ENCODE peak calls at places on chromosomes 4 and X, in five cellular contexts. C is lower leg skin, N is HCT116, Q is AG10803, K is progenitor cell of endocrine pancreas. B is an unnamed sample.

GRCh38 chr4:69377562-69377961 is 97.3 kb downstream of the UGT2B28 start:
- DNase-seq in C (no peak), N (no peak), Q (no peak), K (no peak), B (no peak)

GRCh38 chr4:67746797-67747495 is 7.2 kb downstream of the GNRHR start:
- DNase-seq in C (no peak), N (peak), Q (peak), K (no peak), B (no peak)

GRCh38 chr4:74237425-74237966 is 70.8 kb upstream of the EPGN start:
- DNase-seq in C (no peak), N (no peak), Q (no peak), K (no peak), B (no peak)

GRCh38 chrX:11908371-11908770 is 150.3 kb downstream of the MSL3 start:
- DNase-seq in C (no peak), N (no peak), Q (no peak), K (no peak), B (no peak)

GRCh38 chrX:123959281-123960063 is 2.0 kb upstream of the STAG2 start:
- DNase-seq in C (peak), N (no peak), Q (peak), K (no peak), B (no peak)

GRCh38 chr4:31204895-31205294 is 484.7 kb downstream of the PCDH7 start:
- DNase-seq in C (no peak), N (no peak), Q (no peak), K (no peak), B (no peak)

GRCh38 chrX:103153661-103154060 is 60.7 kb upstream of the NXF3 start:
- DNase-seq in C (no peak), N (no peak), Q (no peak), K (no peak), B (no peak)

GRCh38 chr4:13541720-13542576 is 2.4 kb downstream of the NKX3-2 start:
- DNase-seq in C (no peak), N (no peak), Q (no peak), K (peak), B (no peak)

GRCh38 chrX:100819534-100819836 is 706 bp upstream of the CSTF2 start:
- DNase-seq in C (no peak), N (no peak), Q (no peak), K (no peak), B (no peak)

GRCh38 chr4:161522031-161522430 is 641.8 kb downstream of the FSTL5 start:
- DNase-seq in C (no peak), N (no peak), Q (no peak), K (no peak), B (no peak)

GRCh38 chr4:183507928-183508327 is 3.1 kb downstream of the ING2 start:
- DNase-seq in C (no peak), N (no peak), Q (no peak), K (no peak), B (no peak)

GRCh38 chrX:46433892-46434291 is 111.3 kb downstream of the ZNF674 start:
- DNase-seq in C (peak), N (no peak), Q (peak), K (no peak), B (no peak)

GRCh38 chr4:2427383-2428334 is 8.9 kb downstream of the CFAP99 start:
- DNase-seq in C (no peak), N (no peak), Q (no peak), K (no peak), B (no peak)

GRCh38 chr4:185880571-185880970 is 68.6 kb upstream of the SORBS2 start:
- DNase-seq in C (no peak), N (no peak), Q (no peak), K (no peak), B (no peak)

GRCh38 chrX:38151426-38151825 is 69.2 kb downstream of the SRPX start:
- DNase-seq in C (no peak), N (no peak), Q (peak), K (no peak), B (no peak)

GRCh38 chr4:113411496-113411938 is 350.0 kb downstream of the CAMK2D start:
- DNase-seq in C (no peak), N (no peak), Q (peak), K (no peak), B (no peak)

GRCh38 chr4:152972821-152973613 is 36.9 kb downstream of the FHDC1 start:
- DNase-seq in C (peak), N (no peak), Q (peak), K (no peak), B (no peak)

GRCh38 chrX:154793084-154793483 is 12.2 kb downstream of the MPP1 start:
- DNase-seq in C (no peak), N (no peak), Q (no peak), K (no peak), B (no peak)

GRCh38 chr4:54954656-54955388 is 170.6 kb downstream of the KDR start:
- DNase-seq in C (no peak), N (no peak), Q (no peak), K (no peak), B (no peak)

GRCh38 chr4:54961357-54961975 is 163.9 kb downstream of the KDR start:
- DNase-seq in C (no peak), N (peak), Q (peak), K (no peak), B (no peak)

GRCh38 chr4:54958236-54958635 is 167.2 kb downstream of the KDR start:
- DNase-seq in C (no peak), N (no peak), Q (peak), K (no peak), B (no peak)

GRCh38 chr4:54959656-54960055 is 165.7 kb downstream of the KDR start:
- DNase-seq in C (no peak), N (no peak), Q (peak), K (no peak), B (no peak)
- TF ChIP-seq CTCF in C (no peak), N (no peak), Q (no peak), K (no peak), B (no peak)

DNA sequence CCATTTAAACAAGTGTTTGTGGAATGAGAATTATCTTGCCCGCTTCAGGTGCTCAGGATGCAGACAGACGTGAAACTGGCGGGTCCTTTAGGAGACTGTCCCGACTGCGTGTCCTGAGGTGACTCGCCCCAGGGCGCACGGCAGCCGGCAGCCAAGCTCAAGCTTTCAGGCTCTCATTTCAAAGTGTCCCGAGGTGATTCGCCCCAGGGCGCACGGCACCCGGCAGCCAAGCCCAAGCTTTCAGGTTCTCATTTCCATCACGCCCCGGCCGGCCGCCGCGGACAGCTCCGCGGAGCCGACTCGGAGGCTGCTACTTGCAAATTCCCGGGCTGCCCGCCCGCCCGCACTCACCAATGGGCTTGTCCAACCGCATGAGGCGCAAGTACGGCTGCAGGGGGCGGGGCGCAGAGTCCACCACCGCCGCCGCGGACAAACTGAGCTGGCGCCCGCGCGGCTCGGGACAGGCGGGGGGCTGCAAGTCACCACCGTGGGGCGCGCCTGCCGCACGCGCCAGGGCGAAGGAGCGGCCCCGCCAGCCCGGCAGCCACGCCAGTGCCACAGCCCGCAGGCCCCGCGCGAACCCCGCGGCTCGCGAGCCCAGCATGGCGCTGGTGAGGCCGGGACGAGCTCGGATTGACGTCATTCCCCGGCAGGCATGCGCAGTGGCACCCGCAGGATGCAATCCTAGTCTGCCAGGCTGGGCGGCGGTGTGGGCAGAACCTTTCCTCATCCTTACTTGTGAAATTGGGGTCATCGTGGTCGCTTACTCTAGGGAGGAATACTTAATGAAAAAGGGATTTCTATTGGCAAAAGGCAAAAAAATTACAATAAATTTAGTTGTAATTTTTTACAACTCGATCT is at the start of gene COQ2:
- DNase-seq in C (peak), N (peak), Q (peak), K (peak), B (peak)
- TF ChIP-seq CTCF in C (no peak), N (no peak), Q (peak), K (peak), B (peak)

GRCh38 chr4:40843696-40844095 is 93.9 kb downstream of the NSUN7 start:
- DNase-seq in C (no peak), N (no peak), Q (no peak), K (no peak), B (no peak)
- TF ChIP-seq CTCF in C (no peak), N (peak), Q (no peak), K (no peak), B (no peak)

GRCh38 chr4:163587867-163588266 is 93.4 kb downstream of the TMA16 start:
- DNase-seq in C (no peak), N (no peak), Q (no peak), K (no peak), B (no peak)

DNA sequence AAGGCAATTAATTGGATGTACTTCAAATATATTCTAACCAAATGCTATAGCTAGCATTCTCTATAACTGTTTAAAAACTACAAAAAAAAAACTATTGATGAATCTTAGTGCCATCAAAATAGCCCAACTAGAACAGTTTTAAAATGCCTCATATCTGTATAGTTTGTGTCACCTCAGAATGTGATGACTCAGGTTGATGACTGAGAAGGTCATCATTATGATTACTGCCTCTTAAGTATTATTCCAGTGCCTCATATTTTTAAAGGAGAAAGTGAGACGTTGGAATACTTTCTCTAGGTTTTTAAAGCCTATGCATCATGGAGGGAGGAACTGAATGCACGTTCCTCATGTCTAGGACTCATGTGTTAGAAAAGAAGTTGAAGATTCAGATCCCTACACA is 88.2 kb downstream of the TMA16 start:
- DNase-seq in C (no peak), N (no peak), Q (no peak), K (no peak), B (no peak)
- TF ChIP-seq CTCF in C (no peak), N (no peak), Q (no peak), K (no peak), B (no peak)

GRCh38 chrX:16666541-16666940 is 16.6 kb downstream of the S100G start:
- DNase-seq in C (no peak), N (no peak), Q (peak), K (no peak), B (no peak)

GRCh38 chrX:16665089-16665488 is 15.1 kb downstream of the S100G start:
- DNase-seq in C (no peak), N (no peak), Q (peak), K (no peak), B (no peak)

DNA sequence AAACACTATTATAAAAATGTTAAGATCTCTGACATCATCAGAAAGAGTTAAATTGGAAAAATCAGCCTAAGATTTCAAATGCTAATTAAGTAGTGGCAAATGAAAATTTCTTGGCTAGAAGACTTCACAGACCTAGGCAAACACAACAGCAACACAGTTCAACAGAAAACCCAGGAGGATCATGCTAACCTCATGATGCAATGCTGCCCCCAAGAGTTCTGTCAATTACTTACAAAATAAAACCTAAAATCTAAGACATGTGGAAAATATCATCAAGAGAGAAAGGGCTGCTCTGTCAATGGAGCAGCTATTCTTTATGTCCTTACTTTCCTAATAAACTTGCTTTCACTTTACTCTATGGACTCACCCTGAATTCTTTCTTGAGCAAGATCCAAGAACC is 21.0 kb downstream of the S100G start:
- DNase-seq in C (no peak), N (peak), Q (peak), K (no peak), B (peak)
- TF ChIP-seq CTCF in C (no peak), N (peak), Q (peak), K (peak), B (peak)

DNA sequence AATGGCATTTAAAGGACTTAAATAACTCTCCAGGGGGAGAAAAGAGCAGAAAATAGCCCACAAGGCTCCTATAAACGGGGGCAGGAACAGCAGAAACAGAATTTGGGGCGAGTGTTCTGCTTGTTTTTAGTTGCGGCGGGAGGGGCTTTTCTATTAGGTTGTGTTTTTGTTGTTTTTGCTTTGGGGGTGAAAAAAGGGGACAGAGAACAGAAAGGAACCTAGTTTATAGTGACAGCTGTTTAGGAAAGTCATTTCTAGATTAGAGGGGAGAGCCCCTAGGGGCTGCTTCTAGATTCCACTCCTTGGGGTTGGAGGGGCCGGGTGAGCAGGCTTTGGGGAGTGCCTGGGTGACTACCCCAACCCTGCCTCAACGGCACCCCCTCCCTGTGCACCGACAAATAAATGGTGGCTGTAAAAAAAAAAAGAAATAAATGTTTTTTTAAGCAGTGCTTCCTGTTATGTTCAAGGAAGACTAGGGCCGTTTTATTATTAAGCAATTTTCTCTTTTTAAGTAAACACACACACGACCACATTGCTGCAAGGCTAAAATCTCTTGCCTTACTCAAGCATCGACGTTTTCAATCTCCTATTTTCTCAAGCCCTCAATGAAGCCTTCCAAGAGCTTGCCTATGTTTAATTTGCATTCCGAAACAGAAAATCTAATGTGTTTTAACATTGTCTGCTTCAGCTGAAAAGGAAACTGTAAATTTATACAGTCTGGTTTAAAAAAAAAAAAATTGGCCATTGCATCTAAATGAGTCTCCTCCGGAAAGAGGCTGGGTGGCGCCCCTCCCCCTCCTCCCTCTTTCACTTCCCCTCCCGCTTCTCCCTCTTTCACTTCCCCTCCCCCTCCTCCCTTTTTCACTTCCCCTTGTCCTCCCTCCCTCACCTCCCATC is 123.3 kb upstream of the TBL1X start:
- DNase-seq in C (peak), N (no peak), Q (peak), K (no peak), B (no peak)
- TF ChIP-seq CTCF in C (no peak), N (no peak), Q (no peak), K (no peak), B (no peak)

GRCh38 chr4:80156410-80156809 is 40.9 kb upstream of the PRDM8 start:
- DNase-seq in C (no peak), N (no peak), Q (no peak), K (no peak), B (no peak)
- TF ChIP-seq CTCF in C (no peak), N (no peak), Q (no peak), K (no peak), B (no peak)